ENCODE peak calls at places on chromosome 1, in nine cellular contexts. R is NCI-H2081; Z is EL; E is HT-29; H is stimulated activated CD8-positive, alpha-beta memory T cell treated with anti-CD3 and anti-CD28 coated beads, Interleukin-12 subunit alpha, Interleukin-12 subunit beta, amount 100 ng/mL, for 1 hour; O is NCI-H226; I is fibroblast of pulmonary artery; Q is effector CD4-positive, alpha-beta T cell; X is progenitor cell of endocrine pancreas. C is an unnamed sample.

GRCh38 chr1:234208791-234209190 is 164.5 kb upstream of the COA6 start:
- DNase-seq in Z (peak; percentile 74), Q (no peak), H (no peak), O (peak; percentile 73), X (no peak), E (no peak), R (no peak), I (no peak), C (no peak)

GRCh38 chr1:220828950-220829586 is 42.4 kb downstream of the MTARC1 start:
- DNase-seq in X (no peak), O (no peak), Q (no peak), I (no peak), Z (no peak), H (no peak), E (no peak), R (no peak), C (peak; percentile 43)

GRCh38 chr1:198245379-198245778 is 88.6 kb downstream of the NEK7 start:
- DNase-seq in I (no peak), R (no peak), Z (no peak), X (no peak), O (no peak), Q (no peak), H (no peak), E (no peak), C (no peak)

GRCh38 chr1:241521718-241522117 is 2.2 kb upstream of the FH start:
- DNase-seq in E (no peak), Q (no peak), I (no peak), Z (no peak), O (no peak), H (no peak), R (no peak), X (no peak), C (no peak)

GRCh38 chr1:207152792-207153434 is 48.9 kb downstream of the C4BPA start:
- DNase-seq in E (no peak), I (no peak), R (no peak), O (no peak), Q (no peak), H (no peak), Z (peak; percentile 34), X (no peak), C (no peak)

GRCh38 chr1:178488393-178488792 is 8.4 kb downstream of the CLEC20A start:
- DNase-seq in Q (no peak), I (no peak), O (no peak), E (no peak), R (no peak), H (no peak), Z (no peak), X (no peak), C (no peak)

GRCh38 chr1:33099290-33100118 is 18.6 kb downstream of the AZIN2 start:
- DNase-seq in X (no peak), R (no peak), E (peak; percentile 76), Z (peak; percentile 100), H (peak; percentile 43), O (peak; percentile 100), I (peak; percentile 100), Q (peak; percentile 53), C (peak; percentile 17)

GRCh38 chr1:85621430-85621829 is 40.9 kb downstream of the CCN1 start:
- DNase-seq in R (no peak), Q (no peak), E (no peak), X (no peak), O (no peak), H (no peak), I (no peak), Z (no peak), C (no peak)

GRCh38 chr1:114466334-114467014 is 44.5 kb downstream of the TRIM33 start:
- DNase-seq in Z (no peak), Q (no peak), I (no peak), X (no peak), H (no peak), O (no peak), R (no peak), E (no peak), C (peak; percentile 30)

GRCh38 chr1:162171078-162171477 is 101.6 kb downstream of the NOS1AP start:
- DNase-seq in Q (no peak), E (no peak), R (no peak), X (no peak), Z (peak; percentile 53), O (peak; percentile 51), H (no peak), I (no peak), C (no peak)

GRCh38 chr1:201020647-201021332 is 2.7 kb downstream of the KIF21B start:
- DNase-seq in H (no peak), X (no peak), O (no peak), E (peak; percentile 29), Q (no peak), R (peak; percentile 11), I (peak; percentile 53), Z (peak; percentile 32), C (peak; percentile 83)

GRCh38 chr1:6098303-6099215 is 52.9 kb downstream of the KCNAB2 start:
- DNase-seq in R (no peak), O (no peak), Q (no peak), Z (peak; percentile 55), I (peak; percentile 66), H (no peak), E (no peak), X (no peak), C (no peak)

GRCh38 chr1:27561126-27561899 is 42.6 kb downstream of the AHDC1 start:
- DNase-seq in X (no peak), E (no peak), O (no peak), H (no peak), Z (no peak), I (no peak), R (no peak), Q (no peak), C (no peak)

GRCh38 chr1:25570798-25571521 is 27.6 kb downstream of the LDLRAP1 start:
- DNase-seq in E (no peak), H (no peak), Z (no peak), O (no peak), Q (no peak), I (no peak), R (no peak), X (no peak), C (no peak)

GRCh38 chr1:218945050-218945449 is 228.6 kb upstream of the LYPLAL1 start:
- DNase-seq in E (peak; percentile 13), O (no peak), X (no peak), I (peak; percentile 87), Z (peak; percentile 26), H (no peak), Q (no peak), R (no peak), C (no peak)

GRCh38 chr1:164841723-164842465 is 282.9 kb downstream of the PBX1 start:
- DNase-seq in H (no peak), Z (no peak), I (no peak), R (no peak), X (no peak), Q (no peak), E (no peak), O (no peak), C (no peak)

GRCh38 chr1:203001986-203002385 is 5.2 kb upstream of the TMEM183A start:
- DNase-seq in Z (no peak), Q (no peak), X (no peak), I (no peak), H (no peak), R (no peak), E (no peak), O (no peak), C (no peak)

GRCh38 chr1:15220024-15220392 is 27.0 kb upstream of the FHAD1 start:
- DNase-seq in Z (no peak), O (no peak), H (no peak), Q (no peak), R (no peak), E (no peak), X (no peak), I (no peak), C (no peak)

GRCh38 chr1:6448749-6449631 is 17.0 kb downstream of the TNFRSF25 start:
- DNase-seq in Q (no peak), E (no peak), H (no peak), I (no peak), O (peak; percentile 24), X (peak; percentile 42), Z (peak; percentile 37), R (peak; percentile 74), C (peak; percentile 56)

GRCh38 chr1:165424454-165425283 is 20.3 kb downstream of the RXRG start:
- DNase-seq in Z (no peak), R (no peak), I (no peak), E (no peak), O (no peak), Q (no peak), H (no peak), X (no peak), C (no peak)

GRCh38 chr1:23904748-23905357 is 8.3 kb downstream of the CNR2 start:
- DNase-seq in H (no peak), E (no peak), Q (no peak), Z (no peak), O (no peak), R (no peak), I (no peak), X (no peak), C (peak; percentile 43)